ENCODE peak calls at places on chromosomes 11 and 22, in ten cellular contexts. M is astrocyte, U is B cell, I is nucleus accumbens, B is T-helper 9 cell, P is HTR-8/SVneo, D is GM23338, R is SIG-M5, G is DMS153, O is substantia nigra. L is an unnamed sample.
A peak's percentile ranks its signal among the peaks of the same experiment; 100 is the strongest.

GRCh38 chr11:23405350-23405937 is 545.2 kb upstream of the CCDC179 start:
- DNase-seq in M (no peak), U (no peak), I (no peak), B (no peak), P (no peak), D (no peak), R (no peak), G (no peak), O (no peak), L (no peak)

GRCh38 chr22:26671317-26672059 is 14.1 kb downstream of the MIAT start:
- DNase-seq in M (no peak), U (peak; percentile 79), I (no peak), B (peak; percentile 70), P (no peak), D (peak; percentile 58), R (no peak), G (peak; percentile 38), O (no peak), L (no peak)

GRCh38 chr11:67253872-67254624 is 12.2 kb upstream of the GRK2 start:
- DNase-seq in M (no peak), U (no peak), I (no peak), B (no peak), P (no peak), D (no peak), R (no peak), G (no peak), O (no peak), L (no peak)

GRCh38 chr11:19552100-19552499 is 160.5 kb upstream of the NAV2 start:
- DNase-seq in M (no peak), U (no peak), I (no peak), B (no peak), P (no peak), D (no peak), R (no peak), G (no peak), O (no peak), L (no peak)

GRCh38 chr11:111018571-111018970 is 227.0 kb upstream of the POU2AF2 start:
- DNase-seq in M (no peak), U (no peak), I (no peak), B (no peak), P (no peak), D (no peak), R (no peak), G (no peak), O (no peak), L (no peak)

GRCh38 chr11:94028436-94028835 is 7.3 kb downstream of the HEPHL1 start:
- DNase-seq in M (peak; percentile 78), U (no peak), I (no peak), B (no peak), P (no peak), D (no peak), R (no peak), G (no peak), O (no peak), L (no peak)

GRCh38 chr22:39932918-39933649 is 27.1 kb upstream of the TMA7B start:
- DNase-seq in M (no peak), U (no peak), I (no peak), B (peak; percentile 44), P (peak; percentile 19), D (peak; percentile 95), R (no peak), G (no peak), O (no peak), L (peak; percentile 38)

GRCh38 chr11:73578786-73579185 is 19.1 kb downstream of the FAM168A start:
- DNase-seq in M (no peak), U (no peak), I (no peak), B (no peak), P (no peak), D (no peak), R (no peak), G (peak; percentile 29), O (no peak), L (no peak)

GRCh38 chr11:69493931-69494821 is 12.7 kb downstream of the LINC01488 start:
- DNase-seq in M (no peak), U (no peak), I (no peak), B (no peak), P (no peak), D (no peak), R (no peak), G (no peak), O (no peak), L (no peak)

GRCh38 chr22:39278040-39278439 is 33.3 kb upstream of the PDGFB start:
- DNase-seq in M (no peak), U (no peak), I (no peak), B (no peak), P (no peak), D (peak; percentile 38), R (no peak), G (peak; percentile 47), O (no peak), L (no peak)

GRCh38 chr11:117064275-117064674 is 34.0 kb downstream of the SIK3 start:
- DNase-seq in M (peak; percentile 61), U (no peak), I (no peak), B (no peak), P (no peak), D (no peak), R (no peak), G (no peak), O (no peak), L (peak; percentile 48)

GRCh38 chr11:35337136-35337918 is 82.0 kb downstream of the SLC1A2 start:
- DNase-seq in M (peak; percentile 99), U (no peak), I (no peak), B (no peak), P (peak; percentile 59), D (peak; percentile 4), R (no peak), G (no peak), O (no peak), L (no peak)

GRCh38 chr11:126636911-126637799 is 281.7 kb downstream of the ST3GAL4 start:
- DNase-seq in M (peak; percentile 86), U (no peak), I (no peak), B (no peak), P (peak; percentile 28), D (no peak), R (no peak), G (no peak), O (no peak), L (no peak)

GRCh38 chr11:75547617-75548054 is 14.4 kb upstream of the SERPINH1 start:
- DNase-seq in M (peak; percentile 29), U (no peak), I (no peak), B (no peak), P (peak; percentile 94), D (peak; percentile 89), R (no peak), G (peak; percentile 32), O (peak; percentile 47), L (peak; percentile 33)

GRCh38 chr11:97814325-97814959 is 1206.3 kb upstream of the CNTN5 start:
- DNase-seq in M (no peak), U (no peak), I (no peak), B (no peak), P (peak; percentile 4), D (no peak), R (no peak), G (no peak), O (no peak), L (no peak)

GRCh38 chr11:66011785-66012303 is at the start of gene CST6:
- DNase-seq in M (no peak), U (no peak), I (no peak), B (no peak), P (no peak), D (peak; percentile 68), R (no peak), G (no peak), O (no peak), L (no peak)

GRCh38 chr11:47394322-47395224 is 13.8 kb upstream of the SLC39A13 start:
- DNase-seq in M (no peak), U (peak; percentile 72), I (no peak), B (peak; percentile 31), P (no peak), D (no peak), R (peak; percentile 10), G (no peak), O (no peak), L (peak; percentile 43)

GRCh38 chr11:119721129-119722120 is 7.6 kb downstream of the NECTIN1 start:
- DNase-seq in M (no peak), U (no peak), I (no peak), B (no peak), P (peak; percentile 41), D (peak; percentile 82), R (no peak), G (no peak), O (no peak), L (no peak)

GRCh38 chr11:125148011-125148410 is 16.5 kb upstream of the PKNOX2 start:
- DNase-seq in M (no peak), U (no peak), I (no peak), B (no peak), P (no peak), D (no peak), R (no peak), G (no peak), O (no peak), L (no peak)

GRCh38 chr22:19879248-19879575 is 24.5 kb upstream of the GNB1L start:
- DNase-seq in M (no peak), U (no peak), I (no peak), B (no peak), P (no peak), D (no peak), R (no peak), G (no peak), O (no peak), L (no peak)

GRCh38 chr22:24434472-24435322 is 7.3 kb downstream of the ADORA2A start:
- DNase-seq in M (peak; percentile 19), U (peak; percentile 94), I (no peak), B (peak; percentile 51), P (no peak), D (no peak), R (peak; percentile 83), G (no peak), O (no peak), L (peak; percentile 90)

GRCh38 chr11:3010004-3010403 is 17.9 kb upstream of the NAP1L4 start:
- DNase-seq in M (no peak), U (no peak), I (no peak), B (no peak), P (no peak), D (no peak), R (no peak), G (no peak), O (no peak), L (peak; percentile 23)

GRCh38 chr11:84273541-84273940 is 987.4 kb upstream of the CCDC90B start:
- DNase-seq in M (no peak), U (no peak), I (no peak), B (no peak), P (no peak), D (no peak), R (no peak), G (no peak), O (no peak), L (no peak)

GRCh38 chr22:44901301-44901700 is 108.5 kb downstream of the PHF21B start:
- DNase-seq in M (peak; percentile 2), U (no peak), I (no peak), B (no peak), P (no peak), D (no peak), R (no peak), G (no peak), O (no peak), L (no peak)

GRCh38 chr22:43113516-43114251 is 3.1 kb downstream of the BIK start:
- DNase-seq in M (no peak), U (no peak), I (no peak), B (no peak), P (no peak), D (no peak), R (no peak), G (peak; percentile 73), O (no peak), L (no peak)

GRCh38 chr11:18743900-18744514 is 18.0 kb upstream of the IGSF22 start:
- DNase-seq in M (no peak), U (no peak), I (no peak), B (no peak), P (no peak), D (no peak), R (no peak), G (no peak), O (no peak), L (no peak)

GRCh38 chr11:13105237-13105844 is 96.2 kb downstream of the RASSF10 start:
- DNase-seq in M (no peak), U (no peak), I (no peak), B (no peak), P (no peak), D (no peak), R (no peak), G (peak; percentile 89), O (no peak), L (no peak)

GRCh38 chr11:31725176-31725575 is 85.9 kb downstream of the PAX6 start:
- DNase-seq in M (peak; percentile 31), U (no peak), I (no peak), B (no peak), P (no peak), D (no peak), R (no peak), G (no peak), O (no peak), L (no peak)